ENCODE peak calls at places on chromosome 1, in ten cellular contexts. Y, G, P, V, N, U, Z, W, M and K are unnamed samples.

GRCh38 chr1:27785763-27786162 is 12.7 kb downstream of the STX12 start:
- DNase-seq in G (no peak), M (no peak), U (no peak), W (peak), Y (no peak), Z (no peak), V (peak), N (peak), P (no peak), K (no peak)

GRCh38 chr1:98992844-98993243 is 11.8 kb downstream of the PLPPR5 start:
- DNase-seq in V (no peak), Z (no peak), N (no peak), U (no peak), M (no peak), G (no peak), P (no peak), W (no peak), Y (no peak), K (no peak)

GRCh38 chr1:12475947-12476346 is 142.1 kb downstream of the DHRS3 start:
- DNase-seq in V (no peak), Y (no peak), U (no peak), Z (no peak), M (peak), P (no peak), G (no peak), N (no peak), W (no peak), K (no peak)

GRCh38 chr1:151556052-151556451 is 15.9 kb downstream of the TUFT1 start:
- DNase-seq in Z (no peak), Y (no peak), M (no peak), G (no peak), P (no peak), W (no peak), N (no peak), U (no peak), V (no peak), K (no peak)

GRCh38 chr1:9201421-9202239 is 32.9 kb upstream of the H6PD start:
- DNase-seq in U (no peak), V (peak), M (no peak), Y (no peak), W (peak), P (no peak), G (no peak), Z (no peak), N (peak), K (no peak)

GRCh38 chr1:168386949-168387586 is 106.4 kb downstream of the TBX19 start:
- DNase-seq in U (peak), Z (peak), Y (peak), N (no peak), G (peak), M (peak), W (peak), P (peak), V (no peak), K (peak)

GRCh38 chr1:213986020-213986924 is 1.5 kb upstream of the PROX1 start:
- DNase-seq in Y (no peak), N (no peak), P (no peak), G (peak), W (peak), M (no peak), V (no peak), Z (no peak), U (no peak), K (no peak)

GRCh38 chr1:228101994-228102790 is 933 bp downstream of the C1orf35 start:
- DNase-seq in U (peak), W (peak), Z (peak), N (peak), G (no peak), P (peak), Y (peak), V (peak), M (no peak), K (peak)

GRCh38 chr1:66271216-66271903 is 262.6 kb upstream of the SGIP1 start:
- DNase-seq in P (peak), V (peak), M (peak), U (no peak), Z (peak), G (peak), W (peak), Y (peak), N (peak), K (peak)

GRCh38 chr1:42035205-42035829 is 116.6 kb upstream of the HIVEP3 start:
- DNase-seq in Y (peak), V (peak), Z (peak), G (peak), W (peak), M (peak), U (peak), N (peak), P (peak), K (peak)

GRCh38 chr1:39491146-39491921 is at the start of gene BMP8A:
- DNase-seq in U (peak), W (peak), M (peak), N (peak), G (peak), P (peak), V (peak), Z (peak), Y (peak), K (peak)

GRCh38 chr1:91440845-91441244 is 36.2 kb upstream of the HFM1 start:
- DNase-seq in W (no peak), Z (no peak), G (no peak), P (no peak), N (no peak), Y (no peak), V (peak), U (no peak), M (no peak), K (no peak)